ENCODE peak calls at places on chromosomes 12 and 14, in five cellular contexts. H is K562, L is H1, M is GM12878, B is HepG2. E is an unnamed sample.

GRCh38 chr14:99755629-99756603 is 37.3 kb upstream of the EML1 start:
- DNase-seq in H (no peak), L (no peak), M (no peak), B (peak), E (no peak)

GRCh38 chr14:50559990-50560928 is at the start of gene ATL1:
- DNase-seq in H (peak), L (no peak), M (no peak), B (no peak), E (peak)

GRCh38 chr12:138898-139534 is 72.4 kb downstream of the IQSEC3 start:
- DNase-seq in H (no peak), L (no peak), M (no peak), B (no peak), E (peak)

GRCh38 chr14:21092147-21093011 is 6.1 kb downstream of the ZNF219 start:
- DNase-seq in H (peak), L (no peak), M (no peak), B (peak), E (peak)

GRCh38 chr14:50521912-50522341 is 10.4 kb downstream of the MAP4K5 start:
- DNase-seq in H (no peak), L (no peak), M (no peak), B (peak), E (no peak)

GRCh38 chr14:31867570-31867969 is 209.5 kb upstream of the ARHGAP5 start:
- DNase-seq in H (no peak), L (no peak), M (no peak), B (peak), E (no peak)

GRCh38 chr12:989051-989450 is 2.0 kb upstream of the ERC1 start:
- DNase-seq in H (no peak), L (no peak), M (no peak), B (no peak), E (no peak)

GRCh38 chr14:28975084-28975483 is 208.5 kb downstream of the FOXG1 start:
- DNase-seq in H (no peak), L (no peak), M (no peak), B (no peak), E (peak)

GRCh38 chr12:42904683-42905418 is 315.3 kb upstream of the PRICKLE1 start:
- DNase-seq in H (no peak), L (no peak), M (no peak), B (no peak), E (no peak)

GRCh38 chr14:59698793-59699192 is 122.2 kb upstream of the CCDC175 start:
- DNase-seq in H (no peak), L (no peak), M (no peak), B (no peak), E (no peak)

GRCh38 chr12:49403887-49404517 is 36.7 kb downstream of the SPATS2 start:
- DNase-seq in H (peak), L (no peak), M (no peak), B (no peak), E (no peak)

DNA sequence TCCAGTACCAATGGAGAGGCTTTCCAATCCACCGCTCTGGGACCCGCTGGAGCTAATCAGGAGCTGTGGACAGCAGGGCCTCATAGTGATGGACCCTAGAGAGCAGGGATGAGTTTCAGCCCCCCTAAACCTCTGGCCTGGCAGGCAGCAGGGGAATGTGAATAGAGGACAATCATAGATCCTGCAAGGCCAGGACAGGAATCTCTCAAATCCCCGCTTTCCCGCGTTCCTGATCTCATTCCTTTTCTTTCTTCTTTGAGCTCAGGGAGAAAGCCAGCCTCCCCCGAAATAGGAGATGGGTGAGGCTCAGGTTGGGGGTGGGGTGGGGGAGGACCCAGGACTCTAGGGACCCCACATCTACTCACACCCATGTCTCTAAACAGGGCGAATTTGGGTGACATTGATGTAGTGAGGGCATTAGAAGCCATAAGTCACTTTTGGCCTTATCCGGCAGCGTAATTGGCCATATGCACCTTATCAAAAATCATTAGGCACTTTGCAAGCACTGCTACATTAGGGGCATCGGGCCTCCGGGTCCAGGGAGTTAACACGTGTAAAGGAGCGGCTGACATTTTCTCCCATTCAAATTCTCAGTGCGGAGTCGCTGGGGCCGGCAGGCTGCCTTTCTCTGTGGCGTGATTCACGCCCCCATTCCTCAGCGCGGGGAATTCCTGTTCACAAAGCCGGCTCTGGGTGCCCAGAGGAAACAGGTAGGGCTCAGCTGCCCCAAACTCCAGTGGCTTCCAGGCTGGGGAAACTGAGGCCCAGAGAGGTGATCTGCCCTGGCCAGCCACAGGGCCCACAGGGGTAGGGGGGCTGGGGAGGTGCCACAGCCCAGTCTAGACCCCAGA is 1.6 kb downstream of the LHX5 start:
- DNase-seq in H (no peak), L (no peak), M (no peak), B (no peak), E (no peak)
- TF ChIP-seq CREB1 in H (no peak), L (no peak), M (no peak), B (no peak), E (no peak)

DNA sequence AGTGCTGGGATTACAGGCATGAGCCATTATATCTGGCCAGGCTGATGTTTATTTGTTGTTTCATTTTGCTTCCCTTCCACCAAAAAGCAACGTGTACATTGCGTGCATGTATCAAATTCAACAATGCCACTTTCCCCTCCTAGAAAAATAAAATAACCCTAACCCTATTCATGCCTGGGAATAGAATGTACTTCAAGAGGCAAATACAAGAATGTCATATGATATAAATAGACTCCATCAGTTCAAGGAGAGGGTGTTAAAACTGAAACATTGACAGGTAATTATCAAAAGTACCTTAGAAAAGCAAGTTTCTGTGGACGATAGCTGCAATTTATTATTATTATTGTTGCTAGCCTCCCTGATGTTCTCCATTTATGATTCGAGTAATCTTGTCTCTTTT is 99.1 kb downstream of the BTG1 start:
- DNase-seq in H (no peak), L (no peak), M (no peak), B (no peak), E (no peak)
- H3K4me3 ChIP-seq in H (no peak), L (no peak), M (no peak), B (no peak), E (no peak)

DNA sequence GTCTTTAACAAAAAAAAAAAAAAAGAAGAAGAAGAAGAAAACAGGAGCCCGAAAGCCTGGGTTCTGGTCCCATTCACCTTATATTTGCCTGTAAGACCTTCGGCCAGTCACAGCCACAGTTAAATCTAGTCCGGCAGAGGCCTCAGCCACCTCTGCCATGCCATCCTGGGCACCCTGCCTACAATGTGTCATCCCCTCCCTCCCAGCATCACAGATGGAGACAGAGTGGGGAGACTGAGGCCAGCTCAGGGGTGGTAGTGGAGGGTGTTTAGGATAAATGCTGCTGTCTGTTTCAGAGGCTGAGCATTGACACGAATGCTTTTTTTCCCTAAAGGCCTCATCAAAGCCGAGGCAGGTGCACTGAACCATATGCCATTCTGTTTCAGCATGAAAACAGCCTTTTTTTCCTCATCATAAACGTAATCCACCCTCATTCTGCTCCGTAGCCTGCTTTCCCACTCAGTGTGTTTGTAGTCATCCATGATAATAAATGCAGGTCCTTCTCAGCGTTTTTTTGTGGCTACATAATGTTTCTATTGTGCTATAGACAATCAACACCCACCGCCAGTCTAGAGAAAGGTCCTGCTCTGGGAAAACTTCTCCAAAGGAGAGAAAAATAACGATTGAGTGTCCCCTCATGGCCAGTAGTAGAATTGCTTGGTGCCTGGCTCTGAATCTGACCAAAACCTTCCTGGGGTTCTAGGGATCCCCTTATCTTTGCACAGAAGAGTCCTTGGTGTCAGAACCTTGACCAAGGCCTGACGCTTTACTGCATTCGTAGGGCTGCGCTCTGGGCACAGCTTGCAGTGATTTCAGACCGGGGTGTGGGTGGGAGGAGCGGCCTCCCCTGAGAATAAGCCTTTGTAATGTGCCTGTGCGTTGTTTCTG is 41.1 kb upstream of the TSPAN9 start:
- DNase-seq in H (peak), L (no peak), M (no peak), B (no peak), E (peak)
- TF ChIP-seq CREB1 in H (no peak), L (no peak), M (no peak), B (no peak), E (no peak)

DNA sequence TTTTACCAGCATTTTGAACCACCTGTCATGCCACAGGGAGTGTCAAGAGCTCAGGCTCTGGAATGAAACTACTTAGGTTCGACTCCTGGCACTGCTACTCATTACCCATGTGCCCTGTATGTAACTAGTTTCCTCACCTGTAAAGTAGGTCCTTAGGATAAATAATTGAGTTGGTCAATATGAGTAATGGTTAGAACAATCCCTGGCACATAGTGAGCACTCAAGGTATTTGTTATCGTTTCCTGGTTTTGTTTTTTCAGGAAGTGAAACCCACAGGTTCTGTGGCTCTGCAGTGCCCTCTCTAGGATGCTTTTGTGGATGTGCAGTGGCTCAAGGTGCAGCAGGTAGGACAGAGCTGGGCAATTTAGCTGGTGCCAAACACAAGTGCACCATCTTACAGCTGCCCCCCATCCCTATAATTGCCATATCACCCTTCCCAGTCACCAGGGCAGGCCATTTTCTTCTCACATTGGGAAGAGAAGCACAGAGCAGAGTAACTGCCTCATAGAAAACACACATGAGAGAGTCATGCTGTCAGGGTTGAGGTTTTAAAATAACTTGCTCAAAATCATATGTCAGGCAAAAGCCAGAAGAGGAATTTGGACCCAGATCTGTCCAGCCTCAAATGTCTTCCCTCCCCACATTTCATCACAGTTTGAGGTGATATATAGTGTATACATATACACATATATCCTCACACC is 297.5 kb downstream of the RPAP3 start:
- DNase-seq in H (no peak), L (no peak), M (peak), B (peak), E (peak)
- H3K4me3 ChIP-seq in H (no peak), L (no peak), M (no peak), B (no peak), E (no peak)

DNA sequence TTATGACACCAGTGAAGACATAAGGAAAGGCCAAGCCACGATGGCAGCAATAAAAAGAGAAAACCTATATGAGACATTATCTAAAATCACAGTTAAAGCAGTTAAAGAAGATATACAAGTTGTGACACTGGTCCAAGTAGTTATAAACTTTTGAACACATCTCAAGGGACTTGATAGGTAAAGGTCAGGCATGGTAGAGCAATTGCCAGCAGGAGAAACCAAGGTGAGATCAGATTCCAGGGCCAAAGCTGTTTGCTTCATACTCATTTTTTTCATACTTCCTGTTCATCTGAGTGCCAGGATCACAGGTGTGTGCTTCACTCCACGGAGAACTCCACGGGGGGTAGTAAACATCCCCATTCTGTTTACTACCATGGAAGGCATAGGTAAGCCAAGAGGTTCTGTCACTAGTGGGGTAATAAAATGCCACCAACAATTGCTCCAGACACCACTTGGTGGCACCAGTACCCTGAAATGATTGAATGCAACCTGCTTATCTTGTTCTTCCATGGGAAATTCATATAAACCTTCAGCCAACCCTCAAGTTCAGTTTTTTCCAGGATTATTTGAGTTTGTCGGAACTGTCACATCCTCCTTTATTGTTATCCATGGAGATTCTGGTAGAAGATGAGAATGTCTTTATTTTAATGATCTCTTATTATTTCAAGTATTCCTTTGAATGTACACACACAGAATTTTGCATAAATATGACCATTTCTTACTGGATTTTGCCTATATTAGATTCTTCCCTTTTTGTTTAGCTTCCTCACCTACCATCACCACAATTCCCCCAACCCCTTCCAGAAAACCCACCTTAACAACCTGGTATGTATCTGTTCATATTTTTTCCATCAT is 59.2 kb upstream of the TSPAN8 start:
- DNase-seq in H (peak), L (no peak), M (no peak), B (peak), E (peak)
- TF ChIP-seq CREB1 in H (no peak), L (no peak), M (no peak), B (no peak), E (no peak)

GRCh38 chr12:8687846-8688601 is 9.8 kb upstream of the RIMKLB start:
- DNase-seq in H (no peak), L (no peak), M (no peak), B (no peak), E (peak)
- H3K4me3 ChIP-seq in H (no peak), L (no peak), M (no peak), B (no peak), E (no peak)

GRCh38 chr14:74612346-74613021 is 447 bp upstream of the LTBP2 start:
- DNase-seq in H (peak), L (peak), M (no peak), B (peak), E (peak)
- TF ChIP-seq CREB1 in H (no peak), L (no peak), M (no peak), B (no peak), E (peak)

DNA sequence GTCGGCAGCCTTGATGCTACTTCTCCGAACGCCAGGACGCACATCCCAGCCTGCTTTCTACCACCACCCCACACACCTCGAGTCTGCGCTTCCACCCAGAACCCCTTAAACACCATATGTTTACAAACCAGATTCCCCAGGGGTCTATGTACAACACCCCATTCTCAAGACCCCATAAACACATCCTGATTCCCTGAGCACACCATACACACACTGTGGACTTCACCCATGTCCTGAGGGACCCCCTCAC is 738 bp downstream of the TTC7B start:
- DNase-seq in H (no peak), L (no peak), M (no peak), B (no peak), E (no peak)
- H3K4me3 ChIP-seq in H (peak), L (peak), M (no peak), B (peak), E (peak)

E was measured in GM23338.